ENCODE peak calls at places on chromosomes 6 and 20, in nine cellular contexts. T is NCI-H2171; F is iris pigment epithelial cell; P is tibial artery; V is Daoy; J is neuronal stem cell; N is ovary; Z is stimulated activated CD4-positive, alpha-beta T cell treated with anti-CD3 and anti-CD28 coated beads, Interleukin-1b, Interleukin-23, amount 100 ng/mL, for 48 hours; W is Ammon's horn. M is an unnamed sample.

GRCh38 chr20:61965606-61966491 is 99.8 kb downstream of the TAF4 start:
- DNase-seq in T (no peak), F (no peak), P (no peak), V (no peak), J (no peak), N (peak), Z (no peak), W (no peak), M (no peak)

GRCh38 chr6:43468748-43469681 is 8.4 kb upstream of the TJAP1 start:
- DNase-seq in T (no peak), F (no peak), P (no peak), V (no peak), J (no peak), N (no peak), Z (no peak), W (no peak), M (no peak)

GRCh38 chr6:97572943-97573342 is 289.9 kb upstream of the MMS22L start:
- DNase-seq in T (no peak), F (no peak), P (no peak), V (no peak), J (no peak), N (no peak), Z (no peak), W (no peak), M (no peak)

GRCh38 chr6:30719791-30720737 is at the start of gene TUBB:
- DNase-seq in T (peak), F (peak), P (peak), V (peak), J (peak), N (peak), Z (peak), W (peak), M (peak)

GRCh38 chr20:44856847-44857448 is 28.6 kb upstream of the YWHAB start:
- DNase-seq in T (no peak), F (no peak), P (no peak), V (peak), J (no peak), N (no peak), Z (no peak), W (no peak), M (peak)

GRCh38 chr20:8043687-8044278 is 24.2 kb upstream of the TMX4 start:
- DNase-seq in T (peak), F (peak), P (no peak), V (peak), J (peak), N (no peak), Z (no peak), W (peak), M (peak)

GRCh38 chr6:41103792-41104324 is 31.1 kb downstream of the NFYA start:
- DNase-seq in T (no peak), F (no peak), P (no peak), V (no peak), J (no peak), N (no peak), Z (no peak), W (no peak), M (no peak)

GRCh38 chr6:11366934-11367637 is 134.6 kb upstream of the NEDD9 start:
- DNase-seq in T (no peak), F (no peak), P (no peak), V (peak), J (peak), N (no peak), Z (no peak), W (no peak), M (no peak)

GRCh38 chr20:53828673-53829085 is 235.0 kb upstream of the ZNF217 start:
- DNase-seq in T (peak), F (peak), P (no peak), V (peak), J (no peak), N (no peak), Z (no peak), W (peak), M (peak)

GRCh38 chr6:164069352-164070022 is 655.0 kb downstream of the QKI start:
- DNase-seq in T (no peak), F (peak), P (no peak), V (peak), J (peak), N (no peak), Z (no peak), W (peak), M (no peak)

GRCh38 chr6:169009658-169010057 is 244.0 kb downstream of the THBS2 start:
- DNase-seq in T (no peak), F (no peak), P (no peak), V (no peak), J (no peak), N (no peak), Z (no peak), W (no peak), M (no peak)

GRCh38 chr20:35854697-35855434 is 83.1 kb downstream of the PHF20 start:
- DNase-seq in T (no peak), F (peak), P (no peak), V (no peak), J (no peak), N (no peak), Z (no peak), W (no peak), M (no peak)

GRCh38 chr6:139855741-139856206 is 481.3 kb upstream of the CITED2 start:
- DNase-seq in T (no peak), F (peak), P (no peak), V (no peak), J (no peak), N (no peak), Z (no peak), W (no peak), M (no peak)

GRCh38 chr20:59939879-59940128 is 301 bp downstream of the PPP1R3D start:
- DNase-seq in T (no peak), F (no peak), P (no peak), V (peak), J (no peak), N (peak), Z (no peak), W (no peak), M (no peak)

GRCh38 chr6:87176493-87176892 is 21.1 kb downstream of the ZNF292 start:
- DNase-seq in T (no peak), F (no peak), P (no peak), V (no peak), J (no peak), N (no peak), Z (no peak), W (no peak), M (no peak)

GRCh38 chr20:56552911-56553629 is 20.0 kb downstream of the FAM209B start:
- DNase-seq in T (no peak), F (no peak), P (no peak), V (no peak), J (no peak), N (no peak), Z (no peak), W (no peak), M (no peak)

GRCh38 chr6:126112171-126112632 is 125.9 kb downstream of the TRMT11 start:
- DNase-seq in T (no peak), F (peak), P (no peak), V (peak), J (no peak), N (no peak), Z (no peak), W (no peak), M (no peak)

GRCh38 chr20:64244870-64245603 is 10.5 kb upstream of the PCMTD2 start:
- DNase-seq in T (no peak), F (no peak), P (no peak), V (no peak), J (no peak), N (peak), Z (no peak), W (no peak), M (no peak)

GRCh38 chr20:23161968-23162696 is 76.0 kb upstream of the CD93 start:
- DNase-seq in T (peak), F (peak), P (peak), V (peak), J (no peak), N (peak), Z (no peak), W (peak), M (no peak)

GRCh38 chr6:16179970-16180431 is 51.1 kb downstream of the MYLIP start:
- DNase-seq in T (no peak), F (no peak), P (no peak), V (no peak), J (no peak), N (no peak), Z (no peak), W (no peak), M (no peak)

GRCh38 chr6:34457747-34458462 is 8.0 kb upstream of the PACSIN1 start:
- DNase-seq in T (no peak), F (no peak), P (no peak), V (no peak), J (no peak), N (no peak), Z (no peak), W (no peak), M (no peak)

GRCh38 chr6:4130357-4130987 is 4.9 kb downstream of the ECI2 start:
- DNase-seq in T (no peak), F (no peak), P (no peak), V (no peak), J (no peak), N (no peak), Z (no peak), W (no peak), M (no peak)

GRCh38 chr20:41173161-41173721 is 35.9 kb downstream of the PLCG1 start:
- DNase-seq in T (peak), F (peak), P (peak), V (peak), J (peak), N (peak), Z (peak), W (peak), M (peak)

GRCh38 chr20:5118220-5119142 is 1.3 kb downstream of the PCNA start:
- DNase-seq in T (no peak), F (no peak), P (no peak), V (no peak), J (no peak), N (no peak), Z (no peak), W (no peak), M (peak)

GRCh38 chr6:34572585-34572984 is 16.5 kb upstream of the SPDEF start:
- DNase-seq in T (no peak), F (no peak), P (no peak), V (no peak), J (no peak), N (no peak), Z (no peak), W (no peak), M (no peak)

GRCh38 chr20:2102585-2103453 is 1.2 kb downstream of the STK35 start:
- DNase-seq in T (peak), F (peak), P (peak), V (peak), J (peak), N (peak), Z (peak), W (peak), M (peak)